ENCODE peak calls at places on chromosomes 2 and 18, in six cellular contexts. V is SK-N-SH, G is uterus, Z is heart left ventricle, S is right lobe of liver, Y is adrenal gland. K is an unnamed sample.

GRCh38 chr18:79374408-79375171 is 21.1 kb upstream of the NFATC1 start:
- DNase-seq in V (no peak), G (no peak), Z (no peak), S (no peak), Y (no peak), K (no peak)

GRCh38 chr2:222311321-222311977 is 12.7 kb upstream of the PAX3 start:
- DNase-seq in V (no peak), G (no peak), Z (no peak), S (no peak), Y (no peak), K (no peak)

GRCh38 chr2:102114290-102114721 is 28.2 kb upstream of the IL1R1 start:
- DNase-seq in V (no peak), G (no peak), Z (no peak), S (no peak), Y (no peak), K (no peak)

GRCh38 chr2:219722276-219722883 is 95.0 kb downstream of the SLC4A3 start:
- DNase-seq in V (no peak), G (no peak), Z (no peak), S (no peak), Y (no peak), K (no peak)

GRCh38 chr2:85524567-85524923 is 14.4 kb upstream of the MAT2A start:
- DNase-seq in V (peak; percentile 75), G (no peak), Z (no peak), S (no peak), Y (no peak), K (no peak)

GRCh38 chr2:208213508-208214120 is 23.8 kb upstream of the C2orf80 start:
- DNase-seq in V (no peak), G (no peak), Z (no peak), S (no peak), Y (no peak), K (no peak)

GRCh38 chr2:35067420-35067819 is 1288.2 kb upstream of the CRIM1 start:
- DNase-seq in V (no peak), G (no peak), Z (no peak), S (no peak), Y (no peak), K (no peak)

GRCh38 chr2:161239416-161240109 is 68.7 kb upstream of the PSMD14 start:
- DNase-seq in V (no peak), G (no peak), Z (no peak), S (no peak), Y (no peak), K (no peak)

GRCh38 chr18:79801641-79802040 is 3.9 kb downstream of the KCNG2 start:
- DNase-seq in V (no peak), G (no peak), Z (no peak), S (no peak), Y (no peak), K (no peak)

GRCh38 chr2:144324446-144325045 is 195.4 kb downstream of the ZEB2 start:
- DNase-seq in V (no peak), G (no peak), Z (no peak), S (no peak), Y (no peak), K (no peak)

GRCh38 chr18:7616661-7617060 is 49.5 kb downstream of the PTPRM start:
- DNase-seq in V (peak; percentile 19), G (peak; percentile 40), Z (peak; percentile 79), S (peak; percentile 53), Y (no peak), K (no peak)

GRCh38 chr18:66729459-66730239 is 125.8 kb upstream of the CDH19 start:
- DNase-seq in V (no peak), G (no peak), Z (no peak), S (no peak), Y (no peak), K (no peak)

GRCh38 chr2:173401716-173402326 is 47.1 kb downstream of the CDCA7 start:
- DNase-seq in V (no peak), G (no peak), Z (no peak), S (no peak), Y (no peak), K (no peak)

GRCh38 chr18:77481541-77481940 is 231.9 kb downstream of the GALR1 start:
- DNase-seq in V (no peak), G (no peak), Z (no peak), S (no peak), Y (no peak), K (no peak)

GRCh38 chr18:57440331-57441101 is 5.3 kb downstream of the ONECUT2 start:
- DNase-seq in V (no peak), G (no peak), Z (no peak), S (no peak), Y (no peak), K (no peak)

GRCh38 chr2:98710709-98711108 is 20.2 kb downstream of the MGAT4A start:
- DNase-seq in V (no peak), G (no peak), Z (no peak), S (no peak), Y (no peak), K (no peak)

GRCh38 chr2:237998530-237998929 is 31.7 kb downstream of the UBE2F start:
- DNase-seq in V (no peak), G (no peak), Z (no peak), S (no peak), Y (no peak), K (no peak)

DNA sequence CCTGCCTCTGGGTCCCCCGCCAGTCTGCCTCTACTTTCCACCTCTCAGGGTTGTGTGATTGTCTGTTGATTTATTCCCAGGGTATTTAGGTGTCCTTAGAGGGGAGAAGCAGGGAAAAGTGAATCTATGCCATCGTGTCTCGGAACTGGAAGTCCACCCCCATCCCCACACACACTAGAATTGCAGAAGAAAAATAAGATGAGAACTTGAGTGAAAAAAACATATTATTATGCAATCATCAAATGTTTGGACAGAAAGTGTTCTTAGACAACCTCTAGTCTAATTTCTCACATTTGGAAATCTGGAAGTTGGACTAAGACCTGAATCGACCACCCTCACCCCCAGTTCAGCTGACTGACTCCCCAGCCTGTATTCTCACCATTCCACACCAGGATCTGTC is 14.1 kb upstream of the CASP8 start:
- DNase-seq in V (no peak), G (no peak), Z (no peak), S (no peak), Y (no peak), K (no peak)
- H3K27ac ChIP-seq in V (no peak overlapping the region), G (no peak overlapping the region), Z (no peak overlapping the region), S (no peak overlapping the region), Y (no peak overlapping the region), K (no peak overlapping the region)

GRCh38 chr18:13382683-13382989 is 164.1 kb downstream of the LDLRAD4 start:
- DNase-seq in V (no peak), G (no peak), Z (no peak), S (no peak), Y (no peak), K (no peak)
- H3K4me3 ChIP-seq in V (no peak overlapping the region), G (no peak overlapping the region), Z (no peak overlapping the region), S (no peak overlapping the region), Y (no peak overlapping the region), K (no peak overlapping the region)

GRCh38 chr18:5601188-5601624 is 57.4 kb upstream of the EPB41L3 start:
- DNase-seq in V (no peak), G (no peak), Z (no peak), S (no peak), Y (no peak), K (no peak)

GRCh38 chr18:5600376-5601071 is 56.7 kb upstream of the EPB41L3 start:
- DNase-seq in V (no peak), G (no peak), Z (no peak), S (no peak), Y (no peak), K (no peak)

GRCh38 chr18:5603153-5603552 is 59.4 kb upstream of the EPB41L3 start:
- DNase-seq in V (no peak), G (no peak), Z (no peak), S (no peak), Y (no peak), K (no peak)

GRCh38 chr18:5604778-5605177 is 61.0 kb upstream of the EPB41L3 start:
- DNase-seq in V (no peak), G (no peak), Z (no peak), S (no peak), Y (no peak), K (no peak)
- TF ChIP-seq CTCF in V (no peak), G (no peak), Z (no peak), S (no peak), Y (no peak), K (no peak)

DNA sequence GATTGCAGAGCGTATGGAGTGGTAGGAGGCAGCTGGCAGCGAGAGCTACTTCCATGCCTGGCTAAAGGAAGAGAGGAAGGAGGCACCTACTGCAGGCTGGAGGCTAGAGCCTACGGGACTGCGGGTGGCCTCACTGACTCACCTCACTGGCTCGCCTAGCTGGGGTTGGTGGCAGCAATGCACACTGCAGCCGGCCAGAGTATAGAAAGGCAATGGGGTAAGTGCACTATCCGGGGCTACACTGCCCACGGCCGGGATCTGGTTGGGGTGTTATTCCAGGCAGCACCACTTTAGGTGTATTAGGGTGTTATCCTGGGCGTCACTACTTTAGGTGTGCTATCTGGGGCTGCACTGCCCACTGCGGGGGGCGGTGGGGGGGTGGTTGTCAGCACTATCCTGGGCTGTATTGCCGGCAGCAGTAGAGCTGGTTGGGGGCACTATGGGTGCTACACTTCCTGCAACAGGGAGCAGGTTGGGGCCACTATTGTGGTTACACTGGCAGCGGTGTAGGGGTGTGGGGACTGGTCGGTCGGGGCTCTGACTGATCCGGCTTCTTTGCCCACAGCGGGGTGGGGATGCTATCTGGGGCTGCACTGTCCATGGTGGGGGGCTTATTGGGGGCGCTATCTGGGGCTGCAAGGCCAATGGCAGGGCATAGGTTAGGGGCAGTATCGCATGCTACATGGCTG is 33.3 kb upstream of the ANKRD62 start:
- DNase-seq in V (peak; percentile 71), G (no peak), Z (no peak), S (no peak), Y (no peak), K (no peak)
- H3K27ac ChIP-seq in V (no peak overlapping the region), G (no peak overlapping the region), Z (no peak overlapping the region), S (no peak overlapping the region), Y (no peak overlapping the region), K (no peak overlapping the region)

K was measured in dorsolateral prefrontal cortex.